ENCODE peak calls at places on chromosomes 2 and 18, in seven cellular contexts. O is CD8-positive, alpha-beta memory T cell; X is body of pancreas; E is HCT116; I is kidney; W is colonic mucosa; L is right lobe of liver. N is an unnamed sample. For H3K36me3, the result is how much of the 10 kb centered on the place peaks cover.

GRCh38 chr18:46335551-46336059 is 231.4 kb downstream of the HAUS1 start:
- DNase-seq in O (no peak), X (no peak), E (no peak), I (no peak), W (no peak), L (no peak), N (no peak)

GRCh38 chr2:138726681-138727080 is 53.5 kb downstream of the NXPH2 start:
- DNase-seq in O (no peak), X (no peak), E (no peak), I (no peak), W (no peak), L (no peak), N (no peak)

GRCh38 chr2:44713170-44713569 is 228.3 kb upstream of the SIX3 start:
- DNase-seq in O (no peak), X (no peak), E (no peak), I (no peak), W (no peak), L (no peak), N (no peak)

GRCh38 chr2:109604597-109604996 is 9.2 kb downstream of the SEPTIN10 start:
- DNase-seq in O (no peak), X (no peak), E (peak), I (no peak), W (no peak), L (no peak), N (no peak)

GRCh38 chr2:169823996-169824372 is 721 bp downstream of the METTL5 start:
- DNase-seq in O (no peak), X (no peak), E (no peak), I (no peak), W (no peak), L (no peak), N (no peak)

GRCh38 chr2:10278029-10278762 is 24.5 kb upstream of the HPCAL1 start:
- DNase-seq in O (no peak), X (peak), E (no peak), I (peak), W (peak), L (peak), N (no peak)

GRCh38 chr2:64966839-64967238 is 22.4 kb upstream of the SLC1A4 start:
- DNase-seq in O (no peak), X (no peak), E (no peak), I (no peak), W (no peak), L (no peak), N (no peak)

GRCh38 chr2:189115126-189115525 is 64.4 kb downstream of the COL5A2 start:
- DNase-seq in O (no peak), X (no peak), E (peak), I (no peak), W (no peak), L (no peak), N (no peak)

GRCh38 chr18:29250843-29251242 is 1073.9 kb upstream of the CDH2 start:
- DNase-seq in O (no peak), X (no peak), E (no peak), I (no peak), W (no peak), L (no peak), N (no peak)

GRCh38 chr18:36396190-36396589 is 98.7 kb downstream of the FHOD3 start:
- DNase-seq in O (no peak), X (no peak), E (peak), I (no peak), W (no peak), L (no peak), N (no peak)

GRCh38 chr2:105879106-105879797 is 134.5 kb downstream of the NCK2 start:
- DNase-seq in O (no peak), X (no peak), E (no peak), I (no peak), W (peak), L (no peak), N (no peak)

GRCh38 chr2:12704378-12704777 is 12.4 kb upstream of the TRIB2 start:
- DNase-seq in O (no peak), X (no peak), E (no peak), I (no peak), W (no peak), L (no peak), N (no peak)

GRCh38 chr2:143261986-143262784 is 133.0 kb downstream of the ARHGAP15 start:
- DNase-seq in O (peak), X (no peak), E (no peak), I (no peak), W (no peak), L (no peak), N (no peak)

GRCh38 chr2:155235710-155236109 is 537.2 kb downstream of the KCNJ3 start:
- DNase-seq in O (no peak), X (no peak), E (no peak), I (no peak), W (no peak), L (no peak), N (no peak)

GRCh38 chr2:28342081-28342967 is 50.3 kb upstream of the FOSL2 start:
- DNase-seq in O (no peak), X (peak), E (no peak), I (peak), W (peak), L (peak), N (no peak)

GRCh38 chr18:9048808-9049494 is 53.5 kb upstream of the NDUFV2 start:
- DNase-seq in O (no peak), X (no peak), E (no peak), I (no peak), W (no peak), L (no peak), N (no peak)

GRCh38 chr2:121342751-121343150 is 57.7 kb upstream of the TFCP2L1 start:
- DNase-seq in O (no peak), X (no peak), E (no peak), I (no peak), W (no peak), L (no peak), N (no peak)

GRCh38 chr2:121343191-121343590 is 58.2 kb upstream of the TFCP2L1 start:
- DNase-seq in O (no peak), X (no peak), E (no peak), I (no peak), W (no peak), L (no peak), N (no peak)

GRCh38 chr2:121345101-121345500 is 60.1 kb upstream of the TFCP2L1 start:
- DNase-seq in O (no peak), X (no peak), E (no peak), I (no peak), W (no peak), L (no peak), N (no peak)

GRCh38 chr2:121338281-121338680 is 53.3 kb upstream of the TFCP2L1 start:
- DNase-seq in O (no peak), X (no peak), E (no peak), I (no peak), W (no peak), L (no peak), N (no peak)

GRCh38 chr2:121340926-121341325 is 55.9 kb upstream of the TFCP2L1 start:
- DNase-seq in O (no peak), X (no peak), E (no peak), I (no peak), W (no peak), L (no peak), N (no peak)
- H3K36me3 ChIP-seq in O (under half), X (under half), E (under half), I (under half), W (under half), L (under half), N (under half)

GRCh38 chr2:226915846-226916360 is 80.0 kb downstream of the RHBDD1 start:
- DNase-seq in O (no peak), X (no peak), E (no peak), I (no peak), W (no peak), L (no peak), N (no peak)
- H3K36me3 ChIP-seq in O (under half), X (under half), E (under half), I (under half), W (under half), L (under half), N (under half)

GRCh38 chr2:199950396-199950795 is 4.9 kb downstream of the TYW5 start:
- DNase-seq in O (no peak), X (no peak), E (no peak), I (no peak), W (no peak), L (no peak), N (no peak)
- H3K36me3 ChIP-seq in O (under half), X (under half), E (under half), I (under half), W (under half), L (under half), N (under half)

GRCh38 chr2:15626126-15626525 is 34.5 kb downstream of the DDX1 start:
- DNase-seq in O (no peak), X (no peak), E (no peak), I (no peak), W (no peak), L (no peak), N (no peak)
- H3K36me3 ChIP-seq in O (under half), X (under half), E (half or more), I (under half), W (under half), L (under half), N (half or more)

DNA sequence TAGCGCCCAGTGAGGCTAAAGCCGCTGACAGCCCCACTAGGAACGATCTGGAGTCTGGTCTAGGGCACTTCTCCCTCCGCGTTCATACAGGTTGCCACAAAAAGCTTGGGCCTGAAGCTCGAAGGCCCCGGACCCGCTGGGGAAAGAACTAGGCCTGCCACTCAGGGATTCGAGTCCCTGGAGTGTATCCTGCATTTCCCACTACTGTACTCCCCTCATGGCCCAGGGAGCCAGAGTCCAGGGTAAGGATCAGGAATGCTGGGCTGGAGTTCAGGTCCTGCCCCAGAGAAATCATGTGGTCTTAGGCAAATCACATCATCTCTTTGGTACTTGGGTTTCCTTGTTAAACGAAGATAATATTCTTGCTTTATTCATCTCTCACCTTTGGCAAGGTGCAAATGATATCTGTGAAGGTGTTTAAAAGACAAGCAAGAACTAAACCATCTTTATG is 1.4 kb upstream of the ZFP36L2 start:
- DNase-seq in O (no peak), X (no peak), E (no peak), I (no peak), W (no peak), L (peak), N (no peak)
- H3K36me3 ChIP-seq in O (under half), X (under half), E (under half), I (under half), W (under half), L (under half), N (under half)

GRCh38 chr2:152584301-152584700 is 133.0 kb downstream of the PRPF40A start:
- DNase-seq in O (no peak), X (no peak), E (no peak), I (no peak), W (no peak), L (no peak), N (no peak)
- H3K36me3 ChIP-seq in O (under half), X (under half), E (under half), I (under half), W (under half), L (under half), N (under half)

DNA sequence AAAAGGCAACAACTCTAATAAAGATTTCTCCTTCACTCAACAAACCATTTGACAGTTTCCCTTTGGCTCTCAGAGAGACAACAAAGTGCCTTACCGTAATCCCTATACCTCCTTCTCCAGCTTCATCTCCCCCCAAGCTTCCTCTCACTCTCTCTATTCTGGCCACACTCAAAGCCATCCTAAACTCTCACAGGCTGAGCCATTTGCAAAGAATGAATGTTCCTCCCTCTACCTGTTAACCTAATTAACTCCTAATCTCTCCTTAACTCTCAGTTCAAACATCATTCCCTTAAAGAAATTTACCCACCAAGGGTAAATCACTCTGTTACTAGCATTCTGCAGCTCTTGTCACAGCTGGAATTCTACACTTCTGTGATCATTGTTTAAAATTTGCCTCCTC is 38.2 kb downstream of the GFPT1 start:
- DNase-seq in O (no peak), X (no peak), E (no peak), I (no peak), W (no peak), L (no peak), N (no peak)
- H3K36me3 ChIP-seq in O (under half), X (under half), E (under half), I (under half), W (under half), L (under half), N (under half)

GRCh38 chr2:217899231-217900009 is 103.4 kb downstream of the TNS1 start:
- DNase-seq in O (no peak), X (peak), E (peak), I (peak), W (peak), L (peak), N (peak)
- H3K36me3 ChIP-seq in O (under half), X (under half), E (under half), I (under half), W (under half), L (under half), N (half or more)

GRCh38 chr2:181152221-181152620 is 171.8 kb downstream of the UBE2E3 start:
- DNase-seq in O (no peak), X (no peak), E (no peak), I (no peak), W (no peak), L (no peak), N (no peak)
- H3K36me3 ChIP-seq in O (under half), X (under half), E (under half), I (under half), W (under half), L (under half), N (under half)